ENCODE peak calls at places on chromosomes 3 and 15, in ten cellular contexts. H is foreskin fibroblast, D is NCI-H1105, E is cardiac muscle cell, T is T-helper 1 cell, O is AG20443, P is glutamatergic neuron, J is lower lobe of right lung, A is LoVo, G is fibroblast of lung. S is an unnamed sample.

GRCh38 chr3:8239718-8240698 is 261.6 kb upstream of the LMCD1 start:
- DNase-seq in P (peak), H (peak), O (peak), T (peak), G (peak), A (peak), D (no peak), J (no peak), E (peak), S (peak)

GRCh38 chr3:113150253-113150652 is 61.1 kb upstream of the BOC start:
- DNase-seq in J (no peak), T (no peak), A (no peak), D (no peak), O (no peak), G (no peak), E (no peak), P (no peak), H (no peak), S (no peak)

GRCh38 chr15:63038926-63039673 is 3.4 kb upstream of the TPM1 start:
- DNase-seq in D (no peak), H (peak), O (peak), P (no peak), T (no peak), A (no peak), G (peak), E (peak), J (no peak), S (no peak)

GRCh38 chr3:159233734-159234133 is 431.9 kb downstream of the MFSD1 start:
- DNase-seq in G (no peak), D (no peak), E (no peak), O (no peak), T (no peak), P (no peak), H (no peak), J (no peak), A (no peak), S (no peak)

GRCh38 chr3:72436863-72437592 is 411.2 kb downstream of the SHQ1 start:
- DNase-seq in A (no peak), D (no peak), G (no peak), T (peak), J (no peak), E (no peak), P (no peak), O (no peak), H (no peak), S (no peak)

GRCh38 chr3:160006282-160007163 is 17.9 kb downstream of the IL12A start:
- DNase-seq in H (peak), D (peak), G (peak), T (peak), E (peak), J (no peak), A (peak), P (peak), O (peak), S (no peak)

GRCh38 chr15:38536201-38536676 is 28.4 kb downstream of the RASGRP1 start:
- DNase-seq in O (peak), H (peak), D (no peak), J (no peak), P (no peak), G (peak), A (no peak), T (no peak), E (peak), S (no peak)

GRCh38 chr3:29850641-29851040 is 569.8 kb downstream of the RBMS3 start:
- DNase-seq in P (no peak), D (no peak), O (no peak), J (no peak), A (no peak), G (no peak), H (no peak), T (no peak), E (no peak), S (no peak)

GRCh38 chr3:10506696-10507095 is 1.3 kb upstream of the ATP2B2 start:
- DNase-seq in G (no peak), D (no peak), P (no peak), O (no peak), H (no peak), E (no peak), A (no peak), J (no peak), T (no peak), S (no peak)

GRCh38 chr15:50298340-50298739 is 32.8 kb upstream of the HDC start:
- DNase-seq in T (no peak), G (peak), H (peak), P (no peak), O (no peak), A (no peak), E (no peak), D (no peak), J (no peak), S (no peak)

GRCh38 chr15:35229085-35229484 is 144.0 kb upstream of the NANOGP8 start:
- DNase-seq in A (no peak), O (no peak), D (no peak), E (no peak), H (no peak), P (no peak), J (no peak), T (no peak), G (no peak), S (no peak)

GRCh38 chr3:52221563-52222318 is 3.7 kb downstream of the TLR9 start:
- DNase-seq in D (no peak), O (no peak), G (no peak), E (no peak), J (no peak), A (no peak), T (peak), P (no peak), H (no peak), S (no peak)

GRCh38 chr3:57227930-57228733 is 603 bp downstream of the APPL1 start:
- DNase-seq in J (peak), H (peak), O (peak), E (peak), P (peak), D (peak), A (peak), G (peak), T (peak), S (no peak)

GRCh38 chr3:172107403-172107802 is 68.0 kb downstream of the FNDC3B start:
- DNase-seq in P (no peak), J (no peak), E (no peak), A (no peak), O (peak), H (peak), T (peak), G (no peak), D (no peak), S (peak)

GRCh38 chr3:10370429-10370828 is 49.5 kb upstream of the SEC13 start:
- DNase-seq in J (no peak), P (no peak), H (peak), G (peak), E (peak), D (no peak), O (peak), T (peak), A (no peak), S (no peak)

GRCh38 chr3:36707623-36708409 is 56.5 kb downstream of the DCLK3 start:
- DNase-seq in O (peak), G (peak), D (no peak), J (no peak), P (no peak), E (peak), A (peak), H (peak), T (no peak), S (no peak)

GRCh38 chr15:88695046-88695445 is 56.2 kb downstream of the ISG20 start:
- DNase-seq in P (no peak), D (no peak), T (no peak), J (no peak), H (no peak), A (no peak), O (peak), E (no peak), G (no peak), S (no peak)

GRCh38 chr3:130811552-130811951 is 64.9 kb upstream of the PIK3R4 start:
- DNase-seq in O (no peak), H (no peak), T (no peak), D (peak), G (no peak), J (no peak), P (no peak), A (no peak), E (no peak), S (no peak)

GRCh38 chr3:193938613-193939012 is 197.3 kb upstream of the HES1 start:
- DNase-seq in A (no peak), E (no peak), O (no peak), D (peak), P (no peak), J (no peak), H (no peak), T (no peak), G (no peak), S (no peak)

GRCh38 chr15:83106994-83107840 is at the start of gene TM6SF1:
- DNase-seq in H (peak), P (peak), G (no peak), O (peak), J (peak), T (peak), E (no peak), D (no peak), A (no peak), S (no peak)

GRCh38 chr3:62229908-62230307 is 143.4 kb downstream of the FEZF2 start:
- DNase-seq in T (no peak), H (peak), P (no peak), D (no peak), A (no peak), E (peak), J (no peak), G (peak), O (no peak), S (no peak)

GRCh38 chr15:70286110-70286806 is 188.5 kb upstream of the TLE3 start:
- DNase-seq in G (no peak), O (peak), D (peak), E (no peak), H (no peak), A (no peak), T (no peak), J (no peak), P (peak), S (no peak)

GRCh38 chr3:148023994-148024393 is 614.8 kb downstream of the ZIC1 start:
- DNase-seq in T (no peak), J (no peak), D (no peak), E (peak), O (peak), H (peak), P (no peak), G (peak), A (no peak), S (no peak)

GRCh38 chr15:77659350-77660321 is 26.9 kb upstream of the LINGO1 start:
- DNase-seq in E (peak), J (peak), A (peak), O (peak), P (peak), D (peak), T (no peak), H (peak), G (peak), S (no peak)

GRCh38 chr3:122956685-122957455 is 70.7 kb downstream of the SEMA5B start:
- DNase-seq in P (no peak), O (no peak), T (no peak), D (no peak), H (no peak), J (no peak), A (no peak), E (no peak), G (no peak), S (no peak)

GRCh38 chr15:92807971-92808571 is 92.1 kb upstream of the CHD2 start:
- DNase-seq in D (no peak), P (no peak), J (no peak), A (no peak), G (no peak), E (peak), T (peak), H (no peak), O (no peak), S (no peak)

GRCh38 chr3:192801985-192802384 is 74.6 kb upstream of the FGF12 start:
- DNase-seq in T (no peak), E (no peak), A (no peak), G (no peak), H (no peak), O (no peak), P (no peak), J (no peak), D (no peak), S (no peak)

GRCh38 chr3:136114421-136114820 is 81.7 kb downstream of the MSL2 start:
- DNase-seq in A (no peak), T (no peak), G (peak), P (no peak), H (no peak), E (no peak), D (no peak), O (no peak), J (peak), S (no peak)

GRCh38 chr15:44286814-44287555 is 1.5 kb upstream of the GOLM2 start:
- DNase-seq in H (peak), D (no peak), J (no peak), P (no peak), G (no peak), O (peak), A (no peak), T (no peak), E (peak), S (no peak)

GRCh38 chr15:71202712-71203111 is 87.4 kb downstream of the THSD4 start:
- DNase-seq in D (peak), A (no peak), E (no peak), G (no peak), O (no peak), J (no peak), P (no peak), T (no peak), H (no peak), S (no peak)

GRCh38 chr15:92017882-92018534 is 164.5 kb downstream of the SLCO3A1 start:
- DNase-seq in A (no peak), P (no peak), D (no peak), H (no peak), T (no peak), E (no peak), O (no peak), J (no peak), G (no peak), S (no peak)

GRCh38 chr15:29815000-29815704 is 7.1 kb downstream of the TJP1 start:
- DNase-seq in O (peak), A (no peak), T (no peak), G (peak), E (no peak), D (no peak), P (no peak), H (peak), J (no peak), S (no peak)

GRCh38 chr3:166367947-166368533 is 530.8 kb upstream of the BCHE start:
- DNase-seq in D (no peak), E (no peak), G (no peak), P (no peak), T (no peak), O (no peak), A (no peak), J (no peak), H (no peak), S (no peak)

GRCh38 chr3:14113964-14114667 is 10.6 kb downstream of the CHCHD4 start:
- DNase-seq in D (no peak), T (no peak), A (no peak), J (no peak), H (no peak), P (no peak), E (no peak), O (no peak), G (no peak), S (no peak)

GRCh38 chr3:149273096-149273751 is 51.6 kb upstream of the CP start:
- DNase-seq in E (peak), O (peak), D (peak), J (no peak), P (no peak), G (peak), A (peak), H (peak), T (peak), S (peak)

GRCh38 chr15:50182233-50183013 is 427 bp downstream of the SLC27A2 start:
- DNase-seq in G (peak), E (peak), A (peak), J (peak), D (peak), O (peak), P (peak), T (peak), H (peak), S (no peak)

GRCh38 chr3:99502871-99503270 is 135.5 kb upstream of the COL8A1 start:
- DNase-seq in P (no peak), O (no peak), D (no peak), T (no peak), E (peak), G (peak), J (no peak), H (peak), A (no peak), S (no peak)